ENCODE peak calls at places on chromosomes 3 and 15, in four cellular contexts. D is RWPE1; O is right cardiac atrium; P is activated naive CD4-positive, alpha-beta T cell treated with Interleukin-2 at 50 U/mL for 16 hours. B is an unnamed sample.

GRCh38 chr15:56805466-56806146 is 72.3 kb upstream of the ZNF280D start:
- DNase-seq in D (peak), O (no peak), P (peak), B (no peak)

GRCh38 chr3:129834580-129834979 is 58.9 kb downstream of the TMCC1 start:
- DNase-seq in D (no peak), O (no peak), P (no peak), B (no peak)

GRCh38 chr3:153596402-153596801 is 434.4 kb downstream of the RAP2B start:
- DNase-seq in D (no peak), O (no peak), P (no peak), B (no peak)

GRCh38 chr3:40847571-40847992 is 322.8 kb downstream of the ZNF621 start:
- DNase-seq in D (no peak), O (no peak), P (no peak), B (no peak)

GRCh38 chr3:61563614-61564404 is 2.4 kb downstream of the PTPRG start:
- DNase-seq in D (no peak), O (peak), P (no peak), B (no peak)

GRCh38 chr3:147361671-147362420 is 44.5 kb downstream of the ZIC4 start:
- DNase-seq in D (no peak), O (peak), P (peak), B (no peak)

GRCh38 chr3:37810788-37811187 is 50.9 kb upstream of the CTDSPL start:
- DNase-seq in D (no peak), O (no peak), P (no peak), B (no peak)

GRCh38 chr3:42504334-42505202 is 2.1 kb downstream of the VIPR1 start:
- DNase-seq in D (no peak), O (no peak), P (no peak), B (no peak)

GRCh38 chr15:72070817-72071447 is 47.0 kb downstream of the MYO9A start:
- DNase-seq in D (no peak), O (no peak), P (no peak), B (no peak)